ENCODE peak calls at places on chromosome 7, in ten cellular contexts. R is choroid plexus epithelial cell, Q is NT2/D1, C is fibroblast of pulmonary artery, P is epithelial cell of esophagus, F is dorsolateral prefrontal cortex, J is mesendoderm, L is Peyer's patch, N is foreskin fibroblast, I is AG09309. S is an unnamed sample.
A peak's percentile ranks its signal among the peaks of the same experiment; 100 is the strongest.

GRCh38 chr7:108308913-108309312 is 147.3 kb downstream of the NRCAM start:
- DNase-seq in R (peak; percentile 92), Q (no peak), C (peak; percentile 86), P (peak; percentile 77), F (no peak), J (peak; percentile 22), L (no peak), N (peak; percentile 89), I (no peak), S (no peak)

GRCh38 chr7:36775061-36775631 is 50.9 kb upstream of the AOAH start:
- DNase-seq in R (no peak), Q (no peak), C (no peak), P (no peak), F (no peak), J (no peak), L (no peak), N (no peak), I (no peak), S (no peak)

GRCh38 chr7:20307119-20307518 is 23.6 kb upstream of the ITGB8 start:
- DNase-seq in R (peak; percentile 80), Q (peak; percentile 80), C (peak; percentile 81), P (peak; percentile 4), F (no peak), J (peak; percentile 96), L (no peak), N (no peak), I (no peak), S (no peak)

GRCh38 chr7:71580027-71580426 is 448.1 kb downstream of the GALNT17 start:
- DNase-seq in R (no peak), Q (no peak), C (no peak), P (no peak), F (no peak), J (no peak), L (no peak), N (no peak), I (no peak), S (no peak)

GRCh38 chr7:24328050-24328449 is 44.1 kb downstream of the NPY start:
- DNase-seq in R (no peak), Q (no peak), C (no peak), P (peak; percentile 22), F (no peak), J (no peak), L (no peak), N (no peak), I (no peak), S (no peak)

GRCh38 chr7:1395211-1396070 is 63.8 kb downstream of the MICALL2 start:
- DNase-seq in R (no peak), Q (no peak), C (no peak), P (no peak), F (no peak), J (no peak), L (no peak), N (no peak), I (no peak), S (peak; percentile 64)

GRCh38 chr7:38428040-38428439 is 154.6 kb upstream of the TARP start:
- DNase-seq in R (no peak), Q (no peak), C (no peak), P (no peak), F (no peak), J (no peak), L (no peak), N (no peak), I (peak; percentile 18), S (no peak)

GRCh38 chr7:24573554-24574338 is 494 bp downstream of the PALS2 start:
- DNase-seq in R (peak; percentile 57), Q (peak; percentile 52), C (peak; percentile 59), P (peak; percentile 67), F (peak; percentile 43), J (peak; percentile 77), L (peak; percentile 67), N (peak; percentile 43), I (no peak), S (no peak)

GRCh38 chr7:117592011-117592635 is 112.3 kb downstream of the CFTR start:
- DNase-seq in R (no peak), Q (no peak), C (no peak), P (no peak), F (no peak), J (no peak), L (no peak), N (no peak), I (no peak), S (no peak)

GRCh38 chr7:35748348-35748747 is 52.5 kb upstream of the SEPTIN7 start:
- DNase-seq in R (peak; percentile 46), Q (no peak), C (no peak), P (no peak), F (no peak), J (no peak), L (no peak), N (no peak), I (no peak), S (no peak)

GRCh38 chr7:99843808-99844207 is 16.0 kb downstream of the CYP3A43 start:
- DNase-seq in R (no peak), Q (no peak), C (no peak), P (peak; percentile 24), F (no peak), J (no peak), L (no peak), N (peak; percentile 38), I (no peak), S (no peak)

GRCh38 chr7:132451161-132451560 is 125.1 kb downstream of the PLXNA4 start:
- DNase-seq in R (no peak), Q (no peak), C (no peak), P (no peak), F (no peak), J (no peak), L (peak; percentile 67), N (no peak), I (no peak), S (no peak)

GRCh38 chr7:151404216-151405011 is 5.4 kb downstream of the WDR86 start:
- DNase-seq in R (peak; percentile 75), Q (no peak), C (no peak), P (peak; percentile 34), F (no peak), J (no peak), L (peak; percentile 65), N (peak; percentile 41), I (no peak), S (no peak)

GRCh38 chr7:101542527-101543241 is 86.4 kb downstream of the MYL10 start:
- DNase-seq in R (peak; percentile 58), Q (peak; percentile 65), C (peak; percentile 49), P (peak; percentile 64), F (peak; percentile 67), J (peak; percentile 82), L (peak; percentile 92), N (no peak), I (no peak), S (peak; percentile 55)

GRCh38 chr7:41103331-41103730 is 599.6 kb downstream of the INHBA start:
- DNase-seq in R (peak; percentile 26), Q (peak; percentile 28), C (peak; percentile 54), P (peak; percentile 88), F (no peak), J (peak; percentile 38), L (no peak), N (no peak), I (no peak), S (no peak)

GRCh38 chr7:43647314-43647691 is 64.4 kb downstream of the STK17A start:
- DNase-seq in R (peak; percentile 94), Q (peak; percentile 89), C (peak; percentile 84), P (no peak), F (no peak), J (peak; percentile 95), L (no peak), N (peak; percentile 57), I (peak; percentile 61), S (no peak)

GRCh38 chr7:20794676-20795075 is 8.0 kb upstream of the SP8 start:
- DNase-seq in R (no peak), Q (no peak), C (no peak), P (no peak), F (no peak), J (no peak), L (no peak), N (no peak), I (no peak), S (no peak)

GRCh38 chr7:158017226-158018060 is 570.2 kb downstream of the PTPRN2 start:
- DNase-seq in R (no peak), Q (no peak), C (no peak), P (no peak), F (no peak), J (no peak), L (peak; percentile 27), N (no peak), I (no peak), S (no peak)

GRCh38 chr7:30548762-30549344 is 44.2 kb upstream of the GGCT start:
- DNase-seq in R (peak; percentile 86), Q (peak; percentile 91), C (peak; percentile 82), P (peak; percentile 83), F (peak; percentile 76), J (peak; percentile 87), L (peak; percentile 83), N (peak; percentile 66), I (no peak), S (peak; percentile 21)

GRCh38 chr7:149414745-149415390 is 46.0 kb downstream of the ZNF777 start:
- DNase-seq in R (peak; percentile 82), Q (peak; percentile 89), C (peak; percentile 72), P (peak; percentile 86), F (peak; percentile 86), J (peak; percentile 100), L (peak; percentile 75), N (peak; percentile 64), I (no peak), S (no peak)
- H3K4me3 ChIP-seq in R (peak overlapping the region; percentile 52), Q (peak overlapping the region; percentile 41), C (peak overlapping the region; percentile 45), P (peak overlapping the region; percentile 4), F (peak overlapping the region; percentile 25), J (peak overlapping the region; percentile 57), L (no peak overlapping the region), N (peak overlapping the region; percentile 15), I (no peak overlapping the region), S (no peak overlapping the region)

DNA sequence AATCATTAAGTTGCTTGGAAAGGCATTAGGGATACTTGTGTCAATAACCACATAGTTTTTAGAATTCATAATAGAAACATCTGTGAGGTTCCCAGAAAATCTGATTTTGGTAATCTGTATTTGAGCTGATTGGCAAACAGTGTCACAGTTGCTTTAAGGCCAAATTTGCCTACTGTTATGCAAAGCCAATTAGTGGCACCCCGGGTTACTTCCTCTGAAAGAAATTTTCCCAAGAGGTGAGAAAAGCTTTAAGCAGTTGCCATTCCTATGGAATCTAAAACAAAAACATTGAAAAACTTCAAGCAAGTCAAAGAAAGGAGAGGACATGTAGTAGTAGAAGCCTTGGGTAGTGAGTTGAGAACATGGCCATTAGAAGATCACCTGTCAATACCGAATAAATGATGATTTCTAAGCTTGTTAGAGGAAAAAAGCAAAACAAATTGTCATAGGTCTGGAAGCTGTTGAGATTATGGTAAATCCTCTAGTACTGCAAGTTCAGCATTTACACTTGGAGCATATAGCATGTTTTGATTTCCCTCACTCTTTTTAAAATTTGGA is 176.8 kb downstream of the TWIST1 start:
- DNase-seq in R (no peak), Q (peak; percentile 79), C (no peak), P (no peak), F (no peak), J (peak; percentile 96), L (no peak), N (no peak), I (no peak), S (no peak)
- H3K4me3 ChIP-seq in R (no peak overlapping the region), Q (no peak overlapping the region), C (no peak overlapping the region), P (no peak overlapping the region), F (no peak overlapping the region), J (no peak overlapping the region), L (no peak overlapping the region), N (no peak overlapping the region), I (no peak overlapping the region), S (no peak overlapping the region)

GRCh38 chr7:4745265-4745919 is 30.0 kb upstream of the AP5Z1 start:
- DNase-seq in R (no peak), Q (no peak), C (no peak), P (no peak), F (no peak), J (no peak), L (no peak), N (no peak), I (no peak), S (peak; percentile 38)
- H3K4me3 ChIP-seq in R (peak overlapping the region; percentile 24), Q (no peak overlapping the region), C (peak overlapping the region; percentile 54), P (peak overlapping the region; percentile 38), F (peak overlapping the region; percentile 15), J (no peak overlapping the region), L (peak overlapping the region; percentile 40), N (peak overlapping the region; percentile 44), I (peak overlapping the region; percentile 29), S (peak overlapping the region; percentile 34)

GRCh38 chr7:116328161-116328560 is 117.8 kb downstream of the TES start:
- DNase-seq in R (peak; percentile 68), Q (no peak), C (peak; percentile 42), P (no peak), F (no peak), J (no peak), L (no peak), N (no peak), I (no peak), S (no peak)
- H3K4me3 ChIP-seq in R (no peak overlapping the region), Q (no peak overlapping the region), C (no peak overlapping the region), P (no peak overlapping the region), F (no peak overlapping the region), J (no peak overlapping the region), L (no peak overlapping the region), N (no peak overlapping the region), I (no peak overlapping the region), S (no peak overlapping the region)

S was measured in Jurkat, Clone E6-1.